ENCODE peak calls at places on chromosomes 16 and 17, in five cellular contexts. O is right lobe of liver, T is MM.1S, Q is dorsolateral prefrontal cortex, K is cardiac muscle cell. Z is an unnamed sample.

GRCh38 chr16:70634861-70635260 is 11.5 kb upstream of the IL34 start:
- DNase-seq in Q (no peak), T (no peak), K (no peak), O (no peak), Z (no peak)

GRCh38 chr17:64216030-64216384 is 47.1 kb downstream of the TEX2 start:
- DNase-seq in O (no peak), T (no peak), K (no peak), Q (no peak), Z (no peak)

GRCh38 chr16:58421529-58421928 is 29.3 kb downstream of the GINS3 start:
- DNase-seq in O (peak), Q (no peak), K (peak), T (no peak), Z (no peak)

GRCh38 chr17:46978489-46979022 is 497 bp downstream of the RPRML start:
- DNase-seq in Q (no peak), K (peak), O (no peak), T (no peak), Z (no peak)

GRCh38 chr16:24610421-24610765 is 71.0 kb downstream of the RBBP6 start:
- DNase-seq in Q (peak), O (no peak), K (peak), T (no peak), Z (no peak)

GRCh38 chr17:27805520-27806146 is 5.3 kb upstream of the NOS2 start:
- DNase-seq in K (peak), O (peak), Q (peak), T (peak), Z (peak)

GRCh38 chr17:69779378-69780214 is 295.4 kb upstream of the KCNJ16 start:
- DNase-seq in Q (no peak), K (no peak), O (no peak), T (no peak), Z (no peak)

GRCh38 chr17:42980274-42980765 is at the start of gene RUNDC1:
- DNase-seq in K (peak), O (peak), Q (peak), T (peak), Z (no peak)

GRCh38 chr17:49951362-49952080 is 17.5 kb upstream of the DLX4 start:
- DNase-seq in Q (no peak), K (no peak), O (no peak), T (no peak), Z (no peak)

GRCh38 chr16:89054261-89054661 is 39.4 kb upstream of the ACSF3 start:
- DNase-seq in O (no peak), Q (no peak), K (no peak), T (no peak), Z (no peak)

GRCh38 chr16:87165885-87166284 is 151.3 kb downstream of the C16orf95 start:
- DNase-seq in Q (no peak), T (no peak), O (no peak), K (no peak), Z (no peak)

GRCh38 chr17:6352016-6352415 is 82.9 kb downstream of the AIPL1 start:
- DNase-seq in O (peak), Q (no peak), T (no peak), K (no peak), Z (no peak)

GRCh38 chr16:50523710-50524109 is 24.5 kb upstream of the NKD1 start:
- DNase-seq in T (no peak), K (no peak), O (peak), Q (no peak), Z (no peak)

GRCh38 chr16:73771196-73771595 is 525.4 kb upstream of the PSMD7 start:
- DNase-seq in T (no peak), Q (no peak), O (no peak), K (no peak), Z (no peak)

GRCh38 chr17:65584604-65585521 is 23.4 kb upstream of the AXIN2 start:
- DNase-seq in Q (no peak), T (no peak), O (peak), K (no peak), Z (no peak)

GRCh38 chr17:63240106-63240505 is 206.0 kb downstream of the CYB561 start:
- DNase-seq in K (no peak), T (no peak), O (no peak), Q (no peak), Z (no peak)

GRCh38 chr16:89688395-89688794 is 1.9 kb downstream of the CDK10 start:
- DNase-seq in Q (no peak), O (no peak), T (no peak), K (no peak), Z (no peak)

GRCh38 chr17:68981288-68981687 is 26.1 kb upstream of the ABCA8 start:
- DNase-seq in Q (no peak), K (no peak), T (peak), O (peak), Z (peak)

GRCh38 chr16:57536306-57537193 is at the start of gene CCDC102A:
- DNase-seq in Q (peak), O (peak), K (peak), T (peak), Z (no peak)

GRCh38 chr17:80662557-80662956 is 117.9 kb downstream of the RPTOR start:
- DNase-seq in Q (no peak), O (no peak), T (no peak), K (no peak), Z (no peak)

GRCh38 chr17:82217530-82218204 is 5.0 kb upstream of the CCDC57 start:
- DNase-seq in T (no peak), O (peak), Q (no peak), K (no peak), Z (no peak)

GRCh38 chr17:81666092-81666341 is 388 bp downstream of the OXLD1 start:
- DNase-seq in Q (no peak), O (no peak), T (no peak), K (peak), Z (no peak)

GRCh38 chr17:7177954-7178477 is 1.2 kb downstream of the ASGR1 start:
- DNase-seq in Q (no peak), O (peak), T (no peak), K (peak), Z (no peak)

GRCh38 chr16:80896778-80897177 is 92.4 kb upstream of the CDYL2 start:
- DNase-seq in Q (no peak), O (no peak), K (no peak), T (no peak), Z (no peak)

GRCh38 chr17:66855204-66855603 is 20.3 kb downstream of the CACNG5 start:
- DNase-seq in T (no peak), Q (no peak), O (peak), K (no peak), Z (no peak)

GRCh38 chr17:50668025-50668837 is 33.5 kb downstream of the ABCC3 start:
- DNase-seq in K (no peak), Q (no peak), O (no peak), T (no peak), Z (no peak)

GRCh38 chr17:43377056-43377810 is 21.6 kb upstream of the ARL4D start:
- DNase-seq in Q (no peak), T (no peak), O (no peak), K (no peak), Z (no peak)

GRCh38 chr17:49830605-49831004 is 17.3 kb downstream of the TAC4 start:
- DNase-seq in Q (no peak), O (no peak), T (no peak), K (no peak), Z (no peak)

GRCh38 chr17:73749906-73750305 is 105.7 kb upstream of the SDK2 start:
- DNase-seq in K (no peak), T (no peak), Q (no peak), O (no peak), Z (no peak)

GRCh38 chr16:27225536-27226360 is 22.4 kb downstream of the KDM8 start:
- DNase-seq in Q (no peak), K (no peak), O (no peak), T (peak), Z (no peak)

GRCh38 chr17:76501827-76502307 is 644 bp upstream of the RHBDF2 start:
- DNase-seq in K (no peak), T (no peak), O (no peak), Q (no peak), Z (no peak)

DNA sequence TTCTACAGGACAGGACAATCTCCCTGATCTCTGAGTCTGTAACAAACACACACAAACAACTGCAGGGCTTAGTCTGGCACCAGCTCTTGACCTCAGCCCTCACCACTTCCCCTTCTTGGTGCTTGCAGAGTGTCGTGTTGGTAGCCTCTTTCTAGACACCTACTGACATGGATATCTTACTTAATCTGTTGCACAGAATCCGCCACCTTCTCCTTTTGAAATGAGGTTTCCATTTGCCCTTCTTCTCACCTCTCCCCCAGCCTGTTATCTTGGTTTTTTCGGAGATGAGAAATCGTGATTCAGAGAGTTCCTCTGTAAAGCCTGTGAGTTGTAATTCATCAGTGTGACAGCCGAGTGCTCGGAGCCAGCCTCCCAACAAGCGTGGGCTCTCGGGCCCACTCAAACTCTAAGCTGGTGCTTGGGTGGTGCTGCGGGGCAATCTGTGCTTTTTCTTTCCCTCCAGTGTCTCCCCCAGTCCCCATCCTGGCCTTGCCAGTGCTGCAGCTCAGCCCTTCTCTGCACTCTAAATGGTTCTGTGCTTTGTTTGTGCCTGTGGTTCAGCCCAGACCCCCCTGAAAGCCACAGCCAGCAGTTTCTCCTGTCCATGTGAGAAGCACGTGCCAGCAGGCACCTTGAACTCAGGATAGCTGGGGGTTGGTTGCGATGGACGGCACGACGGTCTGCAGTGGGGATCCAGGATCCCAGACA is 28.1 kb downstream of the KIAA0513 start:
- DNase-seq in K (peak), O (no peak), Q (peak), T (peak), Z (peak)
- H3K4me3 ChIP-seq in K (no peak), O (peak), Q (peak), T (no peak), Z (no peak)

DNA sequence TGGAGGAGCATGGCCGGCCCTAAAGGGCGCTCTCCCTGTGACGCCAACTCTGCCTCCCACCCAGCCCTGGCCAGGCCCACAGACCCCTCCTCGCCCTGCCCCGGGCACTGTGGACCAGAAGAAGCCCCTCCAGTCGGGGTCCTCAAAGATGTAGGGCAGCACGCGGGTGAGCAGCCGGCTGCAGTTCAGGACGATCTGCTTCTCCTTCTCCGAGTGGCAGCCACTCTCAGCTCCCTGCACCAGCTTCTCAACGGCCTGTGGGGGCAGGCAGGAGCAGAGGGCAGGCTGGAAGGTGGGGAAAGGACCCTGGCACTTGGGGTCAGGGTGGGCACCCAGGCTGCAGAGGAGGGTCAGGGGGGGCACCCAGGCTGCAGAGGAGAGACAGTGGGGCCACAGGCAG is 8.9 kb downstream of the HID1 start:
- DNase-seq in K (no peak), Q (no peak), T (no peak), O (no peak), Z (no peak)
- TF ChIP-seq CTCF in K (peak), Q (peak), T (no peak), O (no peak), Z (peak)

DNA sequence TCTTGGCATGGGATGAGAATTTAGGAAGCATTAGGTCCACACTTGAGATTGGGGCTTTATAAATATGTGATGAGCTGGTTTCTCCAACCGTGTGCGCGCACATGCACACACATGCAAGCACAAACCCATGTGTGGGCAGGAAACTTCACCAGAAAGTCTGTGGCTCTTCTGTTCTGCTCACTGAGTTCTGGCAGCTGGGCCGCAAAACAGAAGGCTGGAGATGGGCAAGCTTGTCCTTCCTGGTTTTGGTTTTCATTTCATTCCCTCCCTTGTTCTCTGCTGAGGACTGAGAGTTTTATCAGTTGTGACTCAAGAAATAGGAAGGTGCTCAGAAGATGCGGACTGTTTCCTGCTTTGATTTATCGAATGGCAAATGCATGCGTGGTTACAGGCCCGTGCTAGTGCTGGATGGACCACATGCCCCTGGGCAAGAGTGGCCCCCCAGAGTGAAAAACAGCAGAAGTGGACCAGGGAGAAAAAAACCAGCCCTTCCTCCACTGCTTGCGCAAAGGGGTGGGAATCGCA is 14.1 kb downstream of the MAP3K14 start:
- DNase-seq in T (peak), Q (peak), K (no peak), O (no peak), Z (no peak)
- H3K4me3 ChIP-seq in T (no peak), Q (no peak), K (no peak), O (no peak), Z (no peak)

GRCh38 chr16:401468-402348 is at the start of gene DECR2:
- DNase-seq in K (peak), Q (peak), O (peak), T (peak), Z (no peak)
- TF ChIP-seq CTCF in K (peak), Q (peak), O (peak), T (peak), Z (peak)

GRCh38 chr17:1762906-1763829 is 1.3 kb downstream of the SERPINF1 start:
- DNase-seq in K (no peak), Q (no peak), T (no peak), O (peak), Z (peak)

GRCh38 chr17:1766382-1767135 is 4.7 kb downstream of the SERPINF1 start:
- DNase-seq in Q (no peak), T (no peak), K (no peak), O (peak), Z (no peak)

GRCh38 chr17:1762233-1762905 is 509 bp downstream of the SERPINF1 start:
- DNase-seq in Q (peak), T (no peak), K (peak), O (peak), Z (no peak)

GRCh38 chr17:1765576-1765975 is 3.7 kb downstream of the SERPINF1 start:
- DNase-seq in T (no peak), K (no peak), Q (no peak), O (no peak), Z (no peak)

GRCh38 chr17:1764274-1764673 is 2.4 kb downstream of the SERPINF1 start:
- DNase-seq in K (no peak), Q (no peak), T (peak), O (peak), Z (peak)
- H3K4me3 ChIP-seq in K (no peak), Q (no peak), T (no peak), O (peak), Z (peak)

GRCh38 chr16:30793508-30794069 is 6.6 kb upstream of the ZNF629 start:
- DNase-seq in T (no peak), Q (no peak), O (no peak), K (no peak), Z (no peak)

GRCh38 chr16:30802971-30803370 is 16.0 kb upstream of the ZNF629 start:
- DNase-seq in T (peak), K (no peak), Q (no peak), O (no peak), Z (no peak)

GRCh38 chr16:30794634-30795033 is 7.6 kb upstream of the ZNF629 start:
- DNase-seq in T (no peak), Q (no peak), K (no peak), O (no peak), Z (no peak)

GRCh38 chr16:30797670-30798309 is 10.8 kb upstream of the ZNF629 start:
- DNase-seq in Q (no peak), O (no peak), K (no peak), T (no peak), Z (no peak)
- TF ChIP-seq CTCF in Q (no peak), O (no peak), K (no peak), T (peak), Z (no peak)

DNA sequence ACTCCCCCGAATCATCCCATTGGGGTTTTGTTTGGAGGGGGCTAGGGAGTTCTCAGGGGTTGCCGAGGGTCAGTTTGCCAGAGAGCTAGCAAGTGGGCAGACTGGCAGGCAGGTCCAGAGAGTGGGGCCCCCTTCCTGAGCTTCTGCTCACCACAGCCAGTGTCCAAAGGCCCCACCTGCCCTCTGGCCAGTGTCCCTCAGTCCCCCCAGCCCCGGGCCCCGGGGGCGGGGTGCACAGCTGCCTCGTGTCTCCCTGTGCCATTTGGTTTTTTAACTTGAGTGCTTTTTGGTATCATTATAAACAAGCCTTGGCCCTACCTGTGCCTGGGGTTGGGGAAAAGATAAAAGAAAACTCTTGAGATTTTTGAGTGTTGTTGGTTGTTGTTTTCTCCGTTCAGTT is 91.8 kb downstream of the CCDC182 start:
- DNase-seq in K (no peak), Q (no peak), T (no peak), O (no peak), Z (no peak)
- H3K4me3 ChIP-seq in K (no peak), Q (no peak), T (no peak), O (no peak), Z (no peak)

GRCh38 chr16:48232459-48233040 is 11.6 kb upstream of the LONP2 start:
- DNase-seq in Q (no peak), T (peak), K (no peak), O (no peak), Z (no peak)

GRCh38 chr16:48235556-48236136 is 8.5 kb upstream of the LONP2 start:
- DNase-seq in T (no peak), O (peak), K (no peak), Q (no peak), Z (no peak)

GRCh38 chr16:48234630-48235029 is 9.5 kb upstream of the LONP2 start:
- DNase-seq in O (peak), Q (no peak), T (no peak), K (no peak), Z (no peak)

GRCh38 chr16:48235058-48235555 is 9.0 kb upstream of the LONP2 start:
- DNase-seq in K (no peak), Q (no peak), T (no peak), O (no peak), Z (no peak)

GRCh38 chr16:48231675-48232214 is 12.4 kb upstream of the LONP2 start:
- DNase-seq in O (peak), K (peak), Q (no peak), T (peak), Z (no peak)
- TF ChIP-seq CTCF in O (peak), K (peak), Q (peak), T (peak), Z (peak)

GRCh38 chr16:22207715-22208360 is 1.8 kb downstream of the EEF2K start:
- DNase-seq in Q (no peak), T (no peak), O (no peak), K (no peak), Z (no peak)
- H3K4me3 ChIP-seq in Q (peak), T (peak), O (peak), K (no peak), Z (peak)

DNA sequence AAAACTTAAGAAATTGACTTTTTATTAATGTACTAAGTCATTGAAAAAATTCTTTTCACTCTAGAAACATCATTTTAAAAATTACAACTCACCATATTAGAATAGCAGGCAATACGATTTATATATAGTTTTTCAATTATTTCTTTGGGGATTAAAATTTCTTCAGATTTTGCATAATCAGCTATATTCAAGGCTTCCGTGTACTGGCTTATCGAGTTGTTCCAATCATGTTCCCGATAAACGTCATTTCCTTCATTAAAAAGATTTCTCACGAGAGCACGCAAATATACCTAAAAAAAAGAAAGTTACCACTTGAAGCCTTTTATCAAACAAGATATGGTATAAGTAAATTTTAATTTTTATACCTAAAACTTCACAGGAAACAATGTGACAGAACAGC is 18.0 kb downstream of the ZC3H7A start:
- DNase-seq in Q (no peak), K (no peak), O (no peak), T (no peak), Z (no peak)
- TF ChIP-seq CTCF in Q (no peak), K (no peak), O (no peak), T (no peak), Z (no peak)